ENCODE peak calls at places on chromosomes 1 and 21, in six cellular contexts. X is cardiac muscle cell, F is ovary, Z is left ventricle myocardium inferior, J is AG04450, I is A549. Y is an unnamed sample.

GRCh38 chr21:44880762-44881585 is 7.5 kb upstream of the PTTG1IP start:
- DNase-seq in X (no peak), Z (no peak), I (no peak), F (no peak), J (no peak), Y (peak)

GRCh38 chr1:196361112-196361714 is 247.0 kb downstream of the KCNT2 start:
- DNase-seq in I (no peak), Z (no peak), J (no peak), X (no peak), F (no peak), Y (no peak)

GRCh38 chr1:212077028-212077427 is 41.5 kb downstream of the DTL start:
- DNase-seq in F (no peak), X (no peak), Z (no peak), J (no peak), I (no peak), Y (no peak)

GRCh38 chr1:219416598-219417238 is 196.2 kb downstream of the ZC3H11B start:
- DNase-seq in F (peak), Z (peak), X (peak), I (no peak), J (no peak), Y (peak)

GRCh38 chr1:33248244-33248643 is 8.0 kb upstream of the ZNF362 start:
- DNase-seq in F (no peak), X (no peak), J (no peak), Z (no peak), I (no peak), Y (no peak)

GRCh38 chr1:12595839-12596821 is 21.9 kb downstream of the DHRS3 start:
- DNase-seq in J (peak), X (peak), Z (peak), I (peak), F (peak), Y (peak)

GRCh38 chr21:30881480-30881879 is at the start of gene KRTAP11-1:
- DNase-seq in J (no peak), X (no peak), F (no peak), I (no peak), Z (no peak), Y (no peak)

GRCh38 chr1:32877211-32878110 is 6.7 kb upstream of the FNDC5 start:
- DNase-seq in Z (peak), J (no peak), I (no peak), F (peak), X (no peak), Y (peak)

GRCh38 chr1:201126832-201127754 is at the start of gene ASCL5:
- DNase-seq in J (no peak), X (no peak), F (no peak), Z (no peak), I (peak), Y (no peak)

GRCh38 chr1:213055087-213055591 is 4.1 kb downstream of the RPS6KC1 start:
- DNase-seq in F (no peak), J (no peak), I (no peak), Z (no peak), X (no peak), Y (no peak)

GRCh38 chr1:203153989-203154821 is 21.4 kb downstream of the MYBPH start:
- DNase-seq in X (no peak), I (no peak), Z (no peak), F (no peak), J (no peak), Y (no peak)

GRCh38 chr1:183841950-183842816 is 37.3 kb downstream of the RGL1 start:
- DNase-seq in J (peak), X (peak), I (no peak), F (no peak), Z (peak), Y (no peak)

GRCh38 chr21:46179708-46180078 is 4.6 kb downstream of the SPATC1L start:
- DNase-seq in F (no peak), X (no peak), Z (no peak), J (no peak), I (no peak), Y (no peak)

GRCh38 chr1:94792473-94792875 is 27.7 kb upstream of the SLC44A3 start:
- DNase-seq in J (no peak), X (no peak), Z (no peak), I (no peak), F (no peak), Y (no peak)

GRCh38 chr1:228463559-228464455 is 23.4 kb upstream of the RNF187 start:
- DNase-seq in J (no peak), F (no peak), I (peak), Z (no peak), X (no peak), Y (no peak)

GRCh38 chr1:161179698-161180097 is 2.4 kb upstream of the B4GALT3 start:
- DNase-seq in X (no peak), Z (no peak), J (no peak), F (no peak), I (no peak), Y (no peak)

GRCh38 chr1:228337711-228338520 is 68.7 kb downstream of the TRIM11 start:
- DNase-seq in F (peak), J (no peak), Z (peak), X (no peak), I (no peak), Y (peak)

GRCh38 chr1:152537496-152537895 is 23.2 kb downstream of the CRCT1 start:
- DNase-seq in Z (no peak), F (no peak), J (no peak), I (no peak), X (no peak), Y (no peak)

GRCh38 chr1:152535774-152536173 is 21.5 kb downstream of the CRCT1 start:
- DNase-seq in X (no peak), F (no peak), I (no peak), J (no peak), Z (no peak), Y (no peak)

DNA sequence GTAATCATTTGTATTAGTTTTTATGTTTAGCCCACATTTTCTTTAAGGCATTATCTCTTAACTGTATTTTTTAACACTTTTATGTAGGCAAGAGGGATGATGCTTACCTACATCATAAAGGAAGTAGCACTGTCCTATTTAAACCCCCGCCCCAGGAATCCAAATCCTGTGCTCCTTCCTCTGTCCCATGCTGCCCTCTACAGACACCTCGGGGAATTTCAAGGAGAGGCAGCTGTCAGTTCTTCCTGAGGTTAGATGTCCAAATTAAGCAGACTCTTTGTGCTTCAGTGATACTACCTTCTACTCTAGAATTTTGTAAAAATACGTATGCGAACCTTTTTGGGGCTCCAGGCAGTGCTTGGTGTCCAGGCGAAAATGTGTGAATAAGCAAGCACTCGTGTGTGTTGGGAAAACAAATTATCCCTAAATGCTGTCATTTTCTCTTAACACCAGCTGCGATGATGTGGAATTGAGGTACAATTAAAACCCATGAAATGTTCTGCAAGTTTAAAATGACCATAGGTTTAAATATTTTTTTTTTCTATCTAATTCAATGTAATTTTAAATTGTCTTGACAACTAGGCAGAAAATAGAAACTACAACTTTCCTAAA is 19.2 kb downstream of the CRCT1 start:
- DNase-seq in Z (no peak), X (no peak), I (peak), J (no peak), F (no peak), Y (no peak)
- H3K27ac ChIP-seq in Z (no peak), X (no peak), I (no peak), J (no peak), F (no peak), Y (no peak)

GRCh38 chr1:168381850-168382249 is 101.2 kb downstream of the TBX19 start:
- DNase-seq in J (no peak), F (no peak), Z (no peak), I (no peak), X (no peak), Y (no peak)

GRCh38 chr1:168386492-168386891 is 105.8 kb downstream of the TBX19 start:
- DNase-seq in J (no peak), Z (no peak), I (no peak), F (no peak), X (no peak), Y (no peak)

GRCh38 chr1:168375901-168376300 is 95.2 kb downstream of the TBX19 start:
- DNase-seq in X (no peak), I (no peak), F (no peak), Z (no peak), J (no peak), Y (no peak)

GRCh38 chr1:168379110-168379860 is 98.6 kb downstream of the TBX19 start:
- DNase-seq in J (no peak), I (peak), X (no peak), F (no peak), Z (no peak), Y (no peak)

DNA sequence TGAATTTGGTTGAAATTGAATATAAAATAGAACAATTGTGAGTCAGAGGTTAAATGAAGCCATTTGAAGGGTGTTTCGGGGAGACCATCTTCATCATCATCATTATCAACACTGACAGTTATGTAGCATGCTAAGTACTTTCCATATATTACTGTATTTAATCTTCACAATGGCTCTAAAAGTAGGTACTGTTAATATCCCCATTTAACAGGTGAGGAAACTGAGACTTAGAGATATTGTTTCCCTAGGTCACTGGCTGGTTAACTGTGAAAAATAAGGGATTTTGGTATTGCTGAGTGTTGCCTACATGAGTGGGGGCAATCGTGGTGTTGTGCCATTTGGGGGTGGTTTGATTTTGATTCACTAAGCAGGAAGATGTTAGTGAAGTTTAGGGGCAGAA is 100.3 kb downstream of the TBX19 start:
- DNase-seq in X (no peak), Z (no peak), F (no peak), I (no peak), J (no peak), Y (no peak)
- H3K27ac ChIP-seq in X (no peak), Z (no peak), F (no peak), I (no peak), J (no peak), Y (no peak)

GRCh38 chr1:154969246-154969645 is 1.3 kb downstream of the SHC1 start:
- DNase-seq in F (no peak), I (no peak), Z (no peak), X (no peak), J (no peak), Y (no peak)
- H3K27ac ChIP-seq in F (peak), I (peak), Z (peak), X (no peak), J (no peak), Y (peak)

DNA sequence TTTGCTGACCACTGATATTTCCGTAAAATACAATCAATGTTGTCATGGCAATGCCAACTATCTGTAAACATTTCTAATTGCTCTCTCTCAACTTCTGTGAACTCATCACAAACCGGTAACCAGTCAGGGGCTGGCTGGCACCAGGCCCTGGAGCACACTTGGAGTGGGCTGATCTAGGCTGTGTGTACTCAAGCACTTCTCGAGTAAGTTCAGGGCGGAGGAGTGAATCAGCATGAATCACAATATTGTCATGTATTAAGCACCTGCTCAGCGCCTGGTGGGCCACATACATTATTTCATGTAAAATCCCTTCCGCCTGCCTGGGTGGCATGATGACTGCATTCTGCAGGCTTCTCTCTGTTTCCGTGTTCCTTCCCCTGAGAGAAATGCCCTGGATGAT is 212.4 kb downstream of the FOXD2 start:
- DNase-seq in Z (no peak), J (peak), F (no peak), I (peak), X (no peak), Y (peak)
- H3K27ac ChIP-seq in Z (no peak), J (peak), F (no peak), I (peak), X (no peak), Y (peak)

GRCh38 chr1:100261686-100262085 is 4.3 kb upstream of the RTCA start:
- DNase-seq in F (no peak), X (no peak), I (no peak), Z (no peak), J (no peak), Y (no peak)

GRCh38 chr1:100268202-100268601 is 2.2 kb downstream of the RTCA start:
- DNase-seq in X (no peak), I (no peak), J (no peak), F (no peak), Z (no peak), Y (no peak)

GRCh38 chr1:100265931-100266830 is at the start of gene RTCA:
- DNase-seq in J (peak), I (peak), F (peak), X (peak), Z (peak), Y (peak)

GRCh38 chr1:100267284-100267683 is 1.3 kb downstream of the RTCA start:
- DNase-seq in I (no peak), J (no peak), Z (no peak), X (no peak), F (no peak), Y (no peak)

GRCh38 chr1:100265562-100265930 is 470 bp upstream of the RTCA start:
- DNase-seq in J (no peak), I (no peak), X (no peak), F (peak), Z (no peak), Y (no peak)
- H3K27ac ChIP-seq in J (peak), I (peak), X (peak), F (peak), Z (peak), Y (peak)

DNA sequence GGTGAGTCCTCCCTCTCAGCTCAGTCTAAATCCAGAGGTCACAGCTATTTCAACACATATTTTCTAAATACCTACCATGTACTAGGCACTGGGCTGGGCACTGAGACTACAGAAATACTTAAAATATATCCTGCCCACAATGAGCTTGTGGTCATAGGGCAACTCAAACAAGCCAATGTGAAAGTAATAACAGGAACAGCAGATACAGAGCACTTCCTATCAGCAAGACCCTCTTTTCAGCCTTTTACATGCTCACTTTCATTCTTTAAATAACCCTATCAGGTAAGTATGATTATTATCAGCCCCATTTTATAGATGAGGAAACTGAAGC is 71.9 kb downstream of the CD34 start:
- DNase-seq in F (no peak), X (no peak), I (no peak), J (no peak), Z (no peak), Y (no peak)
- H3K27ac ChIP-seq in F (no peak), X (no peak), I (no peak), J (no peak), Z (peak), Y (no peak)